ENCODE peak calls at places on chromosome 11, in four cellular contexts. X is H1, R is K562, N is GM12878. U is an unnamed sample.

GRCh38 chr11:87926250-87926970 is 248.8 kb downstream of the RAB38 start:
- DNase-seq in R (no peak), N (no peak), X (no peak), U (no peak)

GRCh38 chr11:74806267-74806666 is 57.6 kb downstream of the RNF169 start:
- DNase-seq in X (no peak), N (no peak), R (peak; percentile 40), U (no peak)

GRCh38 chr11:16111690-16112089 is 244.7 kb downstream of the SOX6 start:
- DNase-seq in R (no peak), X (peak; percentile 46), N (no peak), U (no peak)

GRCh38 chr11:118973985-118974384 is 2.4 kb downstream of the FOXR1 start:
- DNase-seq in N (no peak), R (no peak), X (no peak), U (no peak)

GRCh38 chr11:10450451-10451398 is 4.3 kb upstream of the AMPD3 start:
- DNase-seq in X (peak; percentile 88), R (no peak), N (no peak), U (peak; percentile 42)

GRCh38 chr11:71330996-71331395 is 78.6 kb upstream of the SHANK2 start:
- DNase-seq in R (no peak), N (no peak), X (no peak), U (no peak)

GRCh38 chr11:22343411-22344032 is 5.3 kb downstream of the SLC17A6 start:
- DNase-seq in N (no peak), R (no peak), X (peak; percentile 77), U (no peak)

GRCh38 chr11:12087075-12087775 is 23.2 kb upstream of the MICAL2 start:
- DNase-seq in X (no peak), N (no peak), R (peak; percentile 31), U (no peak)

GRCh38 chr11:11171854-11172253 is 181.2 kb downstream of the CSNK2A3 start:
- DNase-seq in X (no peak), N (peak; percentile 61), R (no peak), U (no peak)

GRCh38 chr11:128480665-128481064 is 106.7 kb downstream of the ETS1 start:
- DNase-seq in N (no peak), X (no peak), R (no peak), U (no peak)

GRCh38 chr11:19774817-19775600 is 62.4 kb downstream of the NAV2 start:
- DNase-seq in X (no peak), R (no peak), N (no peak), U (no peak)

GRCh38 chr11:95512682-95513081 is 276.9 kb downstream of the FAM76B start:
- DNase-seq in N (no peak), R (no peak), X (no peak), U (no peak)

GRCh38 chr11:45577755-45578154 is 87.7 kb downstream of the CHST1 start:
- DNase-seq in N (no peak), R (no peak), X (no peak), U (no peak)

GRCh38 chr11:74025467-74026166 is 16.7 kb upstream of the UCP3 start:
- DNase-seq in X (no peak), N (no peak), R (no peak), U (no peak)

GRCh38 chr11:106959800-106960199 is 58.5 kb downstream of the GUCY1A2 start:
- DNase-seq in X (no peak), R (no peak), N (no peak), U (no peak)

GRCh38 chr11:63906585-63906984 is 10.4 kb downstream of the RCOR2 start:
- DNase-seq in N (no peak), R (peak; percentile 71), X (peak; percentile 69), U (no peak)

GRCh38 chr11:70779433-70780245 is 381.3 kb downstream of the CTTN start:
- DNase-seq in N (no peak), X (no peak), R (no peak), U (no peak)

GRCh38 chr11:19365743-19366410 is 125.1 kb upstream of the E2F8 start:
- DNase-seq in X (no peak), R (no peak), N (no peak), U (no peak)

GRCh38 chr11:68798221-68798813 is 43.4 kb downstream of the CPT1A start:
- DNase-seq in N (no peak), X (peak; percentile 89), R (peak; percentile 65), U (no peak)

GRCh38 chr11:23539556-23539955 is 679.3 kb upstream of the CCDC179 start:
- DNase-seq in X (no peak), N (no peak), R (no peak), U (no peak)

GRCh38 chr11:115579181-115579825 is 75.1 kb upstream of the CADM1 start:
- DNase-seq in N (no peak), R (no peak), X (no peak), U (no peak)

GRCh38 chr11:65478411-65479183 is 20.2 kb upstream of the MALAT1 start:
- DNase-seq in N (no peak), X (no peak), R (peak; percentile 83), U (no peak)
- TF ChIP-seq TAF1 in N (no peak), X (no peak), R (peak; percentile 83), U (no peak)

GRCh38 chr11:36131719-36132349 is 157.4 kb downstream of the COMMD9 start:
- DNase-seq in R (peak; percentile 45), N (no peak), X (peak; percentile 66), U (peak; percentile 33)
- TF ChIP-seq POLR2A in R (no peak), N (no peak), X (no peak), U (no peak)

DNA sequence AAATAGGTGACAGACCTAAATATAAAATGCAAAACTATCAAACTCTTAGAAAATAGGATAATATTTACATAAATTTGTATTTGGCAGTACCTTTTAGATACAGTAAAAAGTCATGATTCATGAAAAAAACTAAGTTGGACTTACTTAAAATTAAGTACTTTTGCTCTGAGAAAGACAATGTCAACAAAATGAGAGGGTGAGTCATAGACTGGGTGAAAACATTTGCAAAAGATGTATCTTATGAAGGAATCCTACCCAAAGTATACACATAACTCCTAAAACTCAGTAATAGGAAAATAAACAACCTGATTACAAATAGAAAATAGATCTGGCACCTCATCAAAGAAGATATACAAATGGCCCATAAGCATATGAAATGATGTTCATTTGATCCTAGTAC is 1154.6 kb downstream of the JRKL start:
- DNase-seq in X (no peak), R (no peak), N (no peak), U (no peak)
- TF ChIP-seq TAF1 in X (no peak), R (no peak), N (no peak), U (no peak)

DNA sequence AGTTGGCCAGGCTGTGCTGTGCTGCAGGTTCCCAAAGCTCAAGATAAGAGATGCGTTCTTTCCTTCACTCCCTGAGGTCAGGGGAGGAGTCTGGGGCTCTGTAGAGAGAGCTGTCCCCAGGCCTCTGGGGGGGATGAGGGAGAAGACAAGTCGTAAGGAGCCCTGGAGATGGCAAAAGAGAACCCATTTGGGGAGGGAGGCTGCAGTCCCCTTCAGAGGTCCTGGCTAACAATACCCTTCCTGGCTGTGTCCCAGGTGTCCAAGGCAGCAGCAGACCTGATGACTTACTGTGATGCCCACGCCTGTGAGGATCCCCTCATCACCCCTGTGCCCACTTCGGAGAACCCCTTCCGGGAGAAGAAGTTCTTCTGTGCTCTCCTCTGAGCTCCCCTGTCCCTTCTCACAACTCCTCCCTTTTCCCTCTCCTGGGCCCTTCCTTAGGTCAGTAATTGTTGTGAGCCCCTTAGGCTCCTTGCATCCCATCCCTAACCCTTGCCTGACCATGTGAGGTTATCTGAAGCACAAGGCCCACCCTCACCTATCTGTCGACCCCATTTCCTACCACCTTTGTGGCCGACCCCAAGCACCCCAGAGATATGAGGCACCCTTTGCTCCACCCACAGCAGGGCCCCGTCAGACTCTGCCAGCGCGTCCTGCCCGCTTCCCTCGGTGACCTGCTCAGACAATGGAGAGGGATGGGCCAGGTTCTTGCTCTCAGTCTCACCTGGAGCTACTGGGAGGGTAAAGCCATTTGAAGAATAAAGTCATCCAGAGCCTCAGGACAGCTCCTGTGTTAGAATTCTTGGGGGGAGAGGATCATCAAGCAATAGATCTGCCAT is 1.2 kb downstream of the GNG3 start:
- DNase-seq in X (peak; percentile 69), N (no peak), R (no peak), U (no peak)
- TF ChIP-seq POLR2A in X (no peak), N (peak; percentile 33), R (no peak), U (no peak)

GRCh38 chr11:120304526-120304925 is 20.6 kb upstream of the TLCD5 start:
- DNase-seq in X (no peak), N (no peak), R (no peak), U (no peak)
- TF ChIP-seq TAF1 in X (no peak), N (no peak), R (no peak), U (no peak)

DNA sequence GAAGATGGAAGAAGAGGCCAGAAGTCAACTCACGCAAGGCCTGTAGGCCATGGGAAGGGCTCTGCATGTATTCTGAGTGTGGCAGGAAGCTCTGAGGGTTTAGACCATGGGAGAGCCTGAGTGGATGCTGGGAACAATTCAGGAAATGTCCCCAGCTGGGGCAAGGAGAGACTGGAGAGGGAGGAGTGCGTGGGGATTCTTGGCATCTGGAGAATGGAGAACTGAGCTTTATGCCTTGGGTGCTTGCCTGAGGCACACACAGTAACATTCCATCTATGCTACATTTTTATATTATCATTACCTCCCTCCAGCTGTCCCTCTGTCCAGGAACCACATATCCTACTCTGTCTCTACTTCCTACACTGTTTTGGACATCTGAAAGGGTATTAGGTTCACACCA is 50.4 kb upstream of the CD82 start:
- DNase-seq in N (no peak), X (no peak), R (no peak), U (no peak)
- TF ChIP-seq POLR2A in N (no peak), X (no peak), R (no peak), U (no peak)

GRCh38 chr11:66855574-66856495 is 1.0 kb upstream of the LRFN4 start:
- DNase-seq in N (peak; percentile 50), R (peak; percentile 97), X (peak; percentile 94), U (peak; percentile 100)
- TF ChIP-seq TAF1 in N (no peak), R (peak; percentile 85), X (peak; percentile 66), U (peak; percentile 17)

GRCh38 chr11:76579047-76579751 is 91.3 kb downstream of the LRRC32 start:
- DNase-seq in R (peak; percentile 46), N (no peak), X (peak; percentile 72), U (no peak)
- TF ChIP-seq POLR2A in R (no peak), N (no peak), X (no peak), U (no peak)

U was measured in GM12891.